ENCODE peak calls at places on chromosomes 12 and 14, in seven cellular contexts. O is fibroblast of lung, G is endothelial cell of umbilical vein, D is MM.1S, M is neural progenitor cell, J is IMR-90, L is PC-3. T is an unnamed sample.

GRCh38 chr12:80770958-80771357 is 54.2 kb downstream of the MYF5 start:
- DNase-seq in D (no peak), M (no peak), O (no peak), G (no peak), L (no peak), J (no peak), T (no peak)

GRCh38 chr14:75242546-75243273 is 35.9 kb upstream of the FOS start:
- DNase-seq in L (peak; percentile 29), J (peak; percentile 87), M (peak; percentile 65), D (no peak), G (no peak), O (peak; percentile 85), T (peak; percentile 83)

GRCh38 chr12:26629864-26630263 is 203.1 kb downstream of the ITPR2 start:
- DNase-seq in D (no peak), L (peak; percentile 41), J (peak; percentile 70), G (peak; percentile 61), M (peak; percentile 30), O (peak; percentile 67), T (peak; percentile 43)

GRCh38 chr12:3122841-3123678 is 45.9 kb downstream of the TSPAN9 start:
- DNase-seq in L (peak; percentile 74), G (peak; percentile 98), O (peak; percentile 73), J (peak; percentile 75), M (no peak), D (no peak), T (peak; percentile 74)

GRCh38 chr12:113800201-113800600 is 165.9 kb downstream of the RBM19 start:
- DNase-seq in O (no peak), J (no peak), L (no peak), G (no peak), M (no peak), D (no peak), T (no peak)

GRCh38 chr14:53851394-53852056 is 105.1 kb downstream of the BMP4 start:
- DNase-seq in L (peak; percentile 19), M (no peak), D (no peak), O (no peak), G (no peak), J (peak; percentile 11), T (peak; percentile 33)

GRCh38 chr12:77402726-77403125 is 337.4 kb upstream of the E2F7 start:
- DNase-seq in M (no peak), D (no peak), O (peak; percentile 35), J (peak; percentile 3), L (no peak), G (peak; percentile 44), T (peak; percentile 87)

GRCh38 chr14:24070285-24071143 is 848 bp upstream of the CPNE6 start:
- DNase-seq in O (no peak), D (no peak), J (no peak), L (no peak), M (no peak), G (no peak), T (no peak)

GRCh38 chr12:5022465-5023061 is 21.1 kb upstream of the KCNA5 start:
- DNase-seq in J (peak; percentile 36), O (peak; percentile 47), M (peak; percentile 79), L (peak; percentile 50), G (peak; percentile 36), D (peak; percentile 61), T (peak; percentile 13)

GRCh38 chr12:51246254-51246853 is 7.7 kb downstream of the DAZAP2 start:
- DNase-seq in J (peak; percentile 68), D (no peak), M (no peak), L (no peak), G (peak; percentile 49), O (peak; percentile 59), T (peak; percentile 53)

GRCh38 chr12:50084775-50085614 is at the start of gene SMARCD1:
- DNase-seq in L (peak; percentile 92), J (peak; percentile 91), G (peak; percentile 92), O (peak; percentile 93), M (peak; percentile 99), D (peak; percentile 93), T (peak; percentile 80)

GRCh38 chr14:56273151-56273550 is 154.9 kb downstream of the PELI2 start:
- DNase-seq in D (no peak), G (no peak), L (no peak), M (no peak), J (peak; percentile 59), O (peak; percentile 15), T (peak; percentile 46)

GRCh38 chr12:108128221-108129016 is 669 bp upstream of the WSCD2 start:
- DNase-seq in D (no peak), O (no peak), M (no peak), J (no peak), L (no peak), G (no peak), T (no peak)

GRCh38 chr14:54722791-54723432 is 156.0 kb downstream of the SAMD4A start:
- DNase-seq in G (peak; percentile 47), L (peak; percentile 79), M (peak; percentile 56), J (peak; percentile 36), O (no peak), D (no peak), T (peak; percentile 29)

GRCh38 chr14:22926316-22926715 is 2.9 kb downstream of the PRMT5 start:
- DNase-seq in O (no peak), M (no peak), J (peak; percentile 20), G (no peak), L (peak; percentile 91), D (no peak), T (peak; percentile 21)

GRCh38 chr12:13278249-13278787 is 81.8 kb downstream of the EMP1 start:
- DNase-seq in M (peak; percentile 89), D (peak; percentile 65), L (peak; percentile 69), G (peak; percentile 72), J (peak; percentile 58), O (peak; percentile 65), T (peak; percentile 20)

GRCh38 chr14:99559286-99559990 is 44.6 kb downstream of the CCDC85C start:
- DNase-seq in D (no peak), O (no peak), J (no peak), L (no peak), G (no peak), M (no peak), T (peak; percentile 79)

GRCh38 chr14:32457213-32457920 is 128.3 kb downstream of the AKAP6 start:
- DNase-seq in D (no peak), J (peak; percentile 84), O (peak; percentile 68), L (no peak), G (no peak), M (no peak), T (peak; percentile 42)

GRCh38 chr12:85036241-85036707 is at the start of the genes LRRIQ1 and TSPAN19:
- DNase-seq in M (peak; percentile 99), J (peak; percentile 79), O (peak; percentile 92), G (peak; percentile 84), L (peak; percentile 89), D (peak; percentile 92), T (peak; percentile 84)

GRCh38 chr12:32559434-32559833 is 119.7 kb upstream of the DNM1L start:
- DNase-seq in O (peak; percentile 60), L (no peak), G (no peak), M (no peak), D (peak; percentile 21), J (peak; percentile 13), T (no peak)

GRCh38 chr12:57460457-57461325 is 1.1 kb downstream of the GLI1 start:
- DNase-seq in O (no peak), D (peak; percentile 10), M (peak; percentile 96), G (no peak), L (no peak), J (no peak), T (no peak)
- TF ChIP-seq CTCF in O (no peak), D (no peak), M (peak; percentile 35), G (no peak), L (no peak), J (no peak), T (no peak)

GRCh38 chr14:97618401-97618800 is 821.2 kb downstream of the VRK1 start:
- DNase-seq in L (no peak), O (no peak), J (no peak), M (no peak), G (no peak), D (no peak), T (no peak)

GRCh38 chr14:97620071-97620470 is 822.9 kb downstream of the VRK1 start:
- DNase-seq in M (no peak), O (no peak), L (no peak), G (no peak), J (no peak), D (no peak), T (no peak)

GRCh38 chr14:97624985-97625384 is 827.8 kb downstream of the VRK1 start:
- DNase-seq in L (no peak), O (no peak), D (no peak), M (no peak), J (no peak), G (no peak), T (no peak)

DNA sequence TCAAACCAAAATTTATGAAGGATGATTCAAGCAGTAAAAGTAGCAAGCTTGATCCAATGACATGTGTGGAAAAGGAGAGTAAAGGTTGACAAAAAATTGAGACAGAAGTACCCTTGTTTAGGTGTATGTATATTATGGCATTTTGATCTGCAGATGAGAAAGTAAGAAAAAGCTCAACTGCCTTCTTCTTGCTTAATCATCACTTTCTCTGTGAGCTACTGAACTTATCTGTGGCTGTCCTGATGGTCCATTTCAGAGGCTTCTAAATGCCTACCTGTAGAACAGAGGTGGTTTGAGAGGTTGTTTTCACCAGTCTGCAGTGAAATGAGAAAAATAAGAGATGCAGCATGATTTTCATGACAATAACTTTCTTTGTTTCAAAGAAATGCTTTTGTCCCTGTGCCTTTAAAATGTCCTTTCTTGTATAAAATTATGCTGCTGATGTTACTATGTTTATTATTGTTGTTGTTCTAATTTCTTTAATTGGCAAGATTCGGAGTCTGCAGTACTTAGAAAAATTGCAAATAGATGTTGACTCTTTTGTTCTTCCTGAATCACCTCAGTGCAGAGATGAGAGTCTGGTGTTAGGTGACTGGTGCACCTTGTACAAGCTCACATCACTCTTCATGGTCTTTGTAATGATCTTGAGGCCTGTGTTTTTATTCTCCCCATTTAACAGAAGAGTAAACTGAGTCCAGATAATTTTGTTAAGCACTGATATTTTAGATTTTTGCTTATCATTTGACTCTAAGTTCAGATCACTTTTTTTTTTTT is 821.9 kb downstream of the VRK1 start:
- DNase-seq in G (no peak), O (no peak), L (no peak), D (no peak), M (no peak), J (no peak), T (no peak)
- H2AFZ ChIP-seq in G (no peak overlapping the region), O (no peak overlapping the region), L (no peak overlapping the region), D (no peak overlapping the region), M (no peak overlapping the region), J (no peak overlapping the region), T (no peak overlapping the region)

DNA sequence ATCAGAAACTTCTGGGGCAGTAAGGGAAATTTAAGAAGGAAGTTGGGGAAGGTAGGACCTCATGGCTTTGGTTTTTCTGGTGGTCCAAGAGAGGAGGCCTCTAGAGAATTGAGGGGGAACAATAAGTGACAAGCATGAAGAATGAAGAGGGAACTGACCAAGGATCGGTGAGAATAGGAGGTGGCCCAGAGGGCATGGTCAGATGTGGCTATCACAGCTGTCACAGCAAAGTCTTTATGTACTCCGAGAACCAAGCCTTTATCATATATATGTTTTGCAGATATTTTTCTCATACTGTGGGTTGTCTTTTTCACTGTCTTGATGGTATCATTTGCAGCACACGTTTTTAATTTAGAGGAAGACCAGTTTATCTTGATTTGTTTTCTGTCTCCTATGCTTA is 64.3 kb downstream of the PPP2R5C start:
- DNase-seq in L (no peak), J (no peak), G (no peak), O (no peak), D (no peak), M (no peak), T (no peak)
- H3K4me3 ChIP-seq in L (no peak overlapping the region), J (no peak overlapping the region), G (no peak overlapping the region), O (no peak overlapping the region), D (no peak overlapping the region), M (no peak overlapping the region), T (no peak overlapping the region)

DNA sequence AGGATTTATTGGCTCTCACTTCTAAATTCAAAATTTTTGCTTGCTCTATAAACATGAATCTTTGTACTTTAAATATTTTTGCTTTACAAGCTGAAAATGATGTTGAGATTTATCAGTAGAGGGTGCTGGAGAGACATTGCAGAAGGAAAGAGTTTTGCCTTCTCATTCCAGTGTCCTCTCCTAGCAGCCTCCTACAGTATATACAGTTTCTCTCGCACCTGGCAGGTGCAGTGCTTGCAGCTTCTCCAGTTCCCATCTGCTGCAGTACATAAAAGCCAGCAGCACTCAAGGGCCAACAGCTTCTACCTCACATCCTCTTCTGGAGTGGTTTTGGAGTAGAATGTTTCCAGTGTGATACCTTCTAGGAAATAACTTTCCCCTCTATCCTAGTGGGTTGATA is 601.8 kb upstream of the ATXN7L3B start:
- DNase-seq in D (peak; percentile 27), O (no peak), L (peak; percentile 57), G (no peak), J (no peak), M (peak; percentile 25), T (no peak)
- TF ChIP-seq CTCF in D (peak; percentile 47), O (no peak), L (peak; percentile 68), G (no peak), J (no peak), M (peak; percentile 51), T (peak; percentile 15)

T was measured in astrocyte.